ENCODE peak calls at places on chromosome 20, in nine cellular contexts. K is spleen, F is pancreas, C is HepG2, E is gastrocnemius medialis, B is fibroblast of lung, X is left ventricle myocardium inferior, Q is suprapubic skin, N is SJSA1. G is an unnamed sample.

GRCh38 chr20:25632940-25633790 is 9.4 kb upstream of the NANP start:
- DNase-seq in K (no peak), F (no peak), C (no peak), E (no peak), B (no peak), X (no peak), Q (no peak), N (no peak), G (no peak)

GRCh38 chr20:44422083-44422482 is 53.6 kb upstream of the TTPAL start:
- DNase-seq in K (no peak), F (no peak), C (no peak), E (no peak), B (peak; percentile 67), X (no peak), Q (no peak), N (peak; percentile 56), G (no peak)

GRCh38 chr20:38109025-38109541 is 56.0 kb downstream of the TGM2 start:
- DNase-seq in K (no peak), F (no peak), C (no peak), E (peak; percentile 87), B (peak; percentile 50), X (peak; percentile 84), Q (no peak), N (no peak), G (no peak)

GRCh38 chr20:46399401-46399800 is 7.0 kb downstream of the ELMO2 start:
- DNase-seq in K (no peak), F (no peak), C (no peak), E (no peak), B (no peak), X (no peak), Q (no peak), N (no peak), G (no peak)

GRCh38 chr20:3663031-3663701 is at the start of gene GFRA4:
- DNase-seq in K (peak; percentile 57), F (peak; percentile 38), C (no peak), E (no peak), B (no peak), X (no peak), Q (peak; percentile 55), N (no peak), G (no peak)

GRCh38 chr20:37314617-37315292 is 25.3 kb downstream of the MANBAL start:
- DNase-seq in K (no peak), F (no peak), C (no peak), E (no peak), B (no peak), X (peak; percentile 56), Q (peak; percentile 85), N (no peak), G (no peak)

GRCh38 chr20:38723069-38723981 is 961 bp upstream of the SLC32A1 start:
- DNase-seq in K (no peak), F (no peak), C (no peak), E (no peak), B (peak; percentile 35), X (no peak), Q (no peak), N (no peak), G (no peak)

GRCh38 chr20:51376121-51376520 is 166.4 kb downstream of the NFATC2 start:
- DNase-seq in K (peak; percentile 47), F (peak; percentile 10), C (no peak), E (no peak), B (no peak), X (no peak), Q (no peak), N (no peak), G (no peak)

GRCh38 chr20:64165866-64166600 is 1.8 kb downstream of the MYT1 start:
- DNase-seq in K (no peak), F (no peak), C (no peak), E (no peak), B (no peak), X (no peak), Q (no peak), N (no peak), G (no peak)

GRCh38 chr20:62799873-62800272 is 3.6 kb downstream of the MRGBP start:
- DNase-seq in K (no peak), F (no peak), C (no peak), E (no peak), B (no peak), X (no peak), Q (no peak), N (no peak), G (no peak)

GRCh38 chr20:62799036-62799435 is 2.8 kb downstream of the MRGBP start:
- DNase-seq in K (no peak), F (no peak), C (no peak), E (no peak), B (no peak), X (no peak), Q (no peak), N (no peak), G (no peak)

GRCh38 chr20:62799459-62799858 is 3.2 kb downstream of the MRGBP start:
- DNase-seq in K (no peak), F (no peak), C (no peak), E (no peak), B (no peak), X (no peak), Q (no peak), N (no peak), G (no peak)

GRCh38 chr20:62796699-62797491 is 622 bp downstream of the MRGBP start:
- DNase-seq in K (no peak), F (no peak), C (no peak), E (no peak), B (no peak), X (no peak), Q (no peak), N (no peak), G (no peak)

GRCh38 chr20:62797671-62798532 is 1.6 kb downstream of the MRGBP start:
- DNase-seq in K (no peak), F (no peak), C (no peak), E (no peak), B (no peak), X (no peak), Q (no peak), N (no peak), G (no peak)
- H3K4me3 ChIP-seq in K (no peak overlapping the region), F (no peak overlapping the region), C (no peak overlapping the region), E (no peak overlapping the region), B (no peak overlapping the region), X (peak overlapping the region; percentile 81), Q (no peak overlapping the region), N (no peak overlapping the region), G (no peak overlapping the region)

DNA sequence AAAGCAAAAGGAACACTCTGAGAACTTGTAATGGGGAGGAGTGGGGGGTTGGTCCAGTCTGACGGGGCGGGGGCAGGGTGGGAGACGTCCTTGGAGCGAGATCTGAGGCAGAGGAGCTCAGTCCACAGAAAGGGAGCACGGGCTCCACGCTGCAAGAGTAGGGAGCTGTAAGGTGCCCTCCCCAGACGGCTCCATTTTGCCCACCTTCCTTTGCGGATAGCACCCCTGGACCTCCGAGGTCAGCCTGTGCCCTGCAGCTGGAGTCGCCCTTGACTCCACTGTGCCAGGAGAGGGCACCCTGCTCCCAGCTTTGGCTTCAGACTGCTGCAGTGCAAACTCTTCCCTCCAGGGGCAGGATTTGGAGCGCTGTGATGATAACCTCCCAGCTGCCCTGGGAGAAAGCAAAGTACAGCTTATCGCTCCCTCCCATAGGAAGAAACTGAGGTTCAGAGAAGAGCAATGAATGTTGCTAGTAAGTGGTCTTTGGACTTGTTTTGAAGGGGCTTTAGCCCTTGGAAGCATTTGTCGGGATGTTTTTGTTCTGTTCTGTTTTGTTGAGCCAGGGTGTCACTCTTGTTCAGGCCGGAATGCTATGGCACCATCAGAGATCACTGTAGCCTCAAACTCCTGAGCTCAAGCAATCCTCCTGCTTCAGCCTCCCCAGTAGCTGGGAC is 9.5 kb upstream of the AHCY start:
- DNase-seq in K (peak; percentile 95), F (peak; percentile 88), C (peak; percentile 96), E (peak; percentile 71), B (peak; percentile 67), X (peak; percentile 82), Q (peak; percentile 91), N (peak; percentile 81), G (peak; percentile 80)
- H3K27ac ChIP-seq in K (no peak overlapping the region), F (no peak overlapping the region), C (no peak overlapping the region), E (no peak overlapping the region), B (no peak overlapping the region), X (no peak overlapping the region), Q (no peak overlapping the region), N (no peak overlapping the region), G (no peak overlapping the region)

GRCh38 chr20:62365814-62366369 is 1.2 kb downstream of the LAMA5 start:
- DNase-seq in K (no peak), F (peak; percentile 64), C (no peak), E (no peak), B (no peak), X (peak; percentile 42), Q (no peak), N (no peak), G (no peak)
- H3K4me3 ChIP-seq in K (peak overlapping the region; percentile 58), F (peak overlapping the region; percentile 63), C (peak overlapping the region; percentile 76), E (peak overlapping the region; percentile 66), B (peak overlapping the region; percentile 65), X (peak overlapping the region; percentile 98), Q (peak overlapping the region; percentile 83), N (peak overlapping the region; percentile 47), G (no peak overlapping the region)

GRCh38 chr20:32970973-32971300 is 33.3 kb downstream of the SUN5 start:
- DNase-seq in K (no peak), F (no peak), C (no peak), E (no peak), B (no peak), X (no peak), Q (peak; percentile 34), N (no peak), G (no peak)

GRCh38 chr20:32969356-32970114 is 34.7 kb downstream of the SUN5 start:
- DNase-seq in K (peak; percentile 36), F (no peak), C (no peak), E (no peak), B (no peak), X (no peak), Q (peak; percentile 27), N (no peak), G (no peak)

GRCh38 chr20:32971703-32972161 is 32.5 kb downstream of the SUN5 start:
- DNase-seq in K (no peak), F (no peak), C (no peak), E (no peak), B (no peak), X (no peak), Q (no peak), N (no peak), G (peak; percentile 68)

GRCh38 chr20:32968833-32969241 is 35.4 kb downstream of the SUN5 start:
- DNase-seq in K (no peak), F (no peak), C (no peak), E (no peak), B (no peak), X (no peak), Q (peak; percentile 26), N (no peak), G (peak; percentile 26)

DNA sequence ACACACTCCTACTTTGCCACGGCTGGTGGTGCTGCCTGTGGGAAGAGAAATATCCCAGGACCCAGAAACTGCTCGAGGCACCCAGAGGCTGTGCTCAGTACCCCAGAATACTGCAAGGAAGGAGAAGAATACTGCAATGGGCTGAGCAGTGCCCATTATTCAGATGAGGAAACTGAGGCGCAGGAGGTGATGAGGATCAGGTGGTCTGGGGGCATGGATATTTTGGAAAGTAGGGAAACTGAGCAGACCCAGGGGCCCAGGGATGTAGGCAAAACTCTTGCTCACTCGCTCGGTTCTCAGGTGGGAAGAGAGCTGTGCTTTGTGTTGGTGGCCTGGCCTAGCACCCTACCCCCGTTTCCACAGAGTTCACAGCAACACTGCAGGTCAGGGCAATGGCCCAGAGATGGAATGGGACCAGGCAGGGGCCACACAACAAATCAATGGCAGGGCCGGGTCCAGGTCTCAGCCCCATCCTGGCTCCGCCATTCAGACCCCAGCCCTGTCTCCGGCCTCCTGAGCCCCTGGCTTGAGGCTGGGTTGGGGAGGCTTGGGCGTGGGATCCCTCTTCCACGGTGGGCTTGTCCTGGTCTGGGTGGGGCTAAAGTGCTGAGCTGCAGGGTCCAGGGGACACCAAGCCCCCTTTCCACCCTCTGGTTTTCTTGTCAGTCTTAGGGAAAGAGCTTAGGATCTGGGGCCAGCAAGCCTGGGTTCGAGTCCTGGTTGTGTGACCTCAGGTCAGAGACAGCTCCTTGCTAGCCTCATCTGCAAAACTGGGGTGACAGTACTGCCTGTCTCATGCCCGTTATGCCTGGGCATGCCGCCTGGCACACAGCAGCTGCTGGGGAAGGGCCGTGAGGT is 33.9 kb downstream of the SUN5 start:
- DNase-seq in K (no peak), F (no peak), C (no peak), E (no peak), B (no peak), X (no peak), Q (peak; percentile 40), N (no peak), G (no peak)
- H3K27ac ChIP-seq in K (peak overlapping the region; percentile 95), F (no peak overlapping the region), C (no peak overlapping the region), E (no peak overlapping the region), B (no peak overlapping the region), X (peak overlapping the region; percentile 81), Q (no peak overlapping the region), N (no peak overlapping the region), G (peak overlapping the region; percentile 59)